ENCODE peak calls at places on chromosomes 13 and 19, in seven cellular contexts. One of them, this sample, is unnamed.

GRCh38 chr13:113864303-113864890 is 521 bp upstream of the GAS6 start:
- DNase-seq in H9: no peak
- DNase-seq in IMR-90: peak
- DNase-seq in mesendoderm: no peak
- DNase-seq in mesenchymal stem cell: peak
- DNase-seq in trophoblast cell: no peak
- DNase-seq in H1: no peak
- DNase-seq in this sample: no peak

GRCh38 chr13:20495087-20496023 is 30.3 kb downstream of the CRYL1 start:
- DNase-seq in mesendoderm: peak
- DNase-seq in mesenchymal stem cell: peak
- DNase-seq in H9: peak
- DNase-seq in trophoblast cell: peak
- DNase-seq in H1: no peak
- DNase-seq in IMR-90: peak
- DNase-seq in this sample: peak

GRCh38 chr19:43624933-43625332 is 5.5 kb upstream of the ZNF428 start:
- DNase-seq in trophoblast cell: peak
- DNase-seq in H9: peak
- DNase-seq in mesenchymal stem cell: peak
- DNase-seq in IMR-90: peak
- DNase-seq in mesendoderm: peak
- DNase-seq in H1: no peak
- DNase-seq in this sample: no peak

GRCh38 chr19:2702170-2703076 is at the start of gene GNG7:
- DNase-seq in H9: peak
- DNase-seq in mesenchymal stem cell: peak
- DNase-seq in trophoblast cell: peak
- DNase-seq in H1: no peak
- DNase-seq in mesendoderm: peak
- DNase-seq in IMR-90: peak
- DNase-seq in this sample: peak

GRCh38 chr13:46348976-46349375 is 38.1 kb downstream of the RUBCNL start:
- DNase-seq in mesenchymal stem cell: peak
- DNase-seq in H9: no peak
- DNase-seq in trophoblast cell: no peak
- DNase-seq in H1: no peak
- DNase-seq in mesendoderm: no peak
- DNase-seq in IMR-90: no peak
- DNase-seq in this sample: no peak

GRCh38 chr19:3178377-3178972 is at the start of gene S1PR4:
- DNase-seq in IMR-90: no peak
- DNase-seq in mesendoderm: no peak
- DNase-seq in mesenchymal stem cell: no peak
- DNase-seq in H1: no peak
- DNase-seq in trophoblast cell: no peak
- DNase-seq in H9: peak
- DNase-seq in this sample: no peak

GRCh38 chr13:105327727-105328126 is 1207.7 kb downstream of the EFNB2 start:
- DNase-seq in mesendoderm: no peak
- DNase-seq in mesenchymal stem cell: peak
- DNase-seq in IMR-90: peak
- DNase-seq in H9: no peak
- DNase-seq in H1: no peak
- DNase-seq in trophoblast cell: no peak
- DNase-seq in this sample: no peak

GRCh38 chr13:60754211-60754610 is 357.2 kb downstream of the TDRD3 start:
- DNase-seq in mesenchymal stem cell: no peak
- DNase-seq in trophoblast cell: no peak
- DNase-seq in H9: no peak
- DNase-seq in H1: no peak
- DNase-seq in IMR-90: no peak
- DNase-seq in mesendoderm: peak
- DNase-seq in this sample: no peak

GRCh38 chr19:579111-579841 is 6.9 kb downstream of the BSG start:
- DNase-seq in IMR-90: no peak
- DNase-seq in mesendoderm: no peak
- DNase-seq in trophoblast cell: no peak
- DNase-seq in mesenchymal stem cell: no peak
- DNase-seq in H9: no peak
- DNase-seq in H1: no peak
- DNase-seq in this sample: no peak

GRCh38 chr19:860481-861098 is 1.1 kb downstream of the CFD start:
- DNase-seq in trophoblast cell: no peak
- DNase-seq in H9: no peak
- DNase-seq in mesendoderm: peak
- DNase-seq in H1: no peak
- DNase-seq in mesenchymal stem cell: peak
- DNase-seq in IMR-90: peak
- DNase-seq in this sample: peak

GRCh38 chr13:67438465-67438864 is 208.3 kb upstream of the PCDH9 start:
- DNase-seq in H1: no peak
- DNase-seq in H9: no peak
- DNase-seq in trophoblast cell: no peak
- DNase-seq in mesendoderm: peak
- DNase-seq in IMR-90: no peak
- DNase-seq in mesenchymal stem cell: no peak
- DNase-seq in this sample: peak

GRCh38 chr19:18483119-18483518 is 38.8 kb downstream of the ELL start:
- DNase-seq in mesendoderm: no peak
- DNase-seq in trophoblast cell: no peak
- DNase-seq in mesenchymal stem cell: no peak
- DNase-seq in H9: no peak
- DNase-seq in H1: no peak
- DNase-seq in IMR-90: no peak
- DNase-seq in this sample: no peak

GRCh38 chr19:35436477-35437141 is 11.4 kb upstream of the FFAR2 start:
- DNase-seq in trophoblast cell: peak
- DNase-seq in IMR-90: no peak
- DNase-seq in H1: no peak
- DNase-seq in mesenchymal stem cell: peak
- DNase-seq in mesendoderm: no peak
- DNase-seq in H9: no peak
- DNase-seq in this sample: no peak

GRCh38 chr13:93289842-93290241 is 63.2 kb downstream of the GPC6 start:
- DNase-seq in H1: no peak
- DNase-seq in mesendoderm: no peak
- DNase-seq in mesenchymal stem cell: no peak
- DNase-seq in trophoblast cell: no peak
- DNase-seq in H9: no peak
- DNase-seq in IMR-90: no peak
- DNase-seq in this sample: no peak

GRCh38 chr19:31220540-31220939 is 128.7 kb downstream of the TSHZ3 start:
- DNase-seq in mesendoderm: peak
- DNase-seq in H9: peak
- DNase-seq in H1: no peak
- DNase-seq in IMR-90: no peak
- DNase-seq in mesenchymal stem cell: no peak
- DNase-seq in trophoblast cell: no peak
- DNase-seq in this sample: no peak

GRCh38 chr13:94660695-94661324 is 51.5 kb downstream of the SOX21 start:
- DNase-seq in mesenchymal stem cell: peak
- DNase-seq in trophoblast cell: no peak
- DNase-seq in H9: no peak
- DNase-seq in mesendoderm: no peak
- DNase-seq in IMR-90: peak
- DNase-seq in H1: no peak
- DNase-seq in this sample: no peak

GRCh38 chr19:1383014-1383310 is 745 bp upstream of the NDUFS7 start:
- DNase-seq in IMR-90: no peak
- DNase-seq in H1: no peak
- DNase-seq in H9: no peak
- DNase-seq in mesenchymal stem cell: no peak
- DNase-seq in mesendoderm: no peak
- DNase-seq in trophoblast cell: no peak
- DNase-seq in this sample: no peak

GRCh38 chr19:1473424-1473851 is 5.6 kb downstream of the C19orf25 start:
- DNase-seq in mesenchymal stem cell: no peak
- DNase-seq in mesendoderm: no peak
- DNase-seq in IMR-90: no peak
- DNase-seq in H1: no peak
- DNase-seq in trophoblast cell: no peak
- DNase-seq in H9: no peak
- DNase-seq in this sample: no peak

GRCh38 chr13:29948791-29949190 is 98.4 kb upstream of the UBL3 start:
- DNase-seq in trophoblast cell: no peak
- DNase-seq in H1: no peak
- DNase-seq in IMR-90: no peak
- DNase-seq in mesendoderm: no peak
- DNase-seq in H9: no peak
- DNase-seq in mesenchymal stem cell: no peak
- DNase-seq in this sample: no peak

DNA sequence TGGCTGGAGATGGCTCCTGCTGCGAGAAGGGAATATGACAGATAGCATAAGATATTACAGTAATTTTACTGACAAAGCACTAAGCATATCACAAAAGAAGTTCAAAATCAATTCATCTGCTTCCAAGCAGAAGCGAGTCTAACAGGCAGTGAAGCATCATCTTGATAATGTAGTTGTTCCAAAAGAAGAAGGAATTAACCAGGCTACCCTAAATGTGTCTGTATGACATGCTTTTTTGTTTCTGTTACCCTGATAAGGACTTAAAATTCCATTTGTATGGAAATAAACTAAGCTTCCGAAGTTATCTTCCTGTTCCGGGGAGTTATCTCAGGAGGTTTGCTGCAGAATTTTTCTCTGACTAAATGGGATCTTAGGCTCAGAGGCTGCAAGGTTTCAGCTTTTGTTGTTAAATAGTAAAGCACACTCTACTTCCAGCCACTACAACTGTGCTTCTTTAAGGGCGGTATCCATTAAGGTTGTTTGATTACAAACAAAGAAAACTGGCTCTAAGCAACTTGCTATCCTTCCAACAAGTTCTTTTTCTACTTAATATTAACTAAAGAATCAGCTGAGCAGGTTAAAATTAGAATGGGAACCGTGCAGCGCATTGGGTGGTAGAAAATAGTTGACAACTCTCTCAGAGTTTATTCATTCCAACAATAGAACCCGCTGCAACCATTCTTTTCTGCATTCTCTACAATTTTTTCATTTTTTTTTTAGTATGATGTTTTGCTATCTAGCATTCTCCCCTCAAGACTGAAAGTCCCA is 607.3 kb downstream of the UQCRFS1 start:
- DNase-seq in H9: no peak
- DNase-seq in mesendoderm: no peak
- DNase-seq in IMR-90: no peak
- DNase-seq in trophoblast cell: no peak
- DNase-seq in H1: no peak
- DNase-seq in mesenchymal stem cell: no peak
- DNase-seq in this sample: no peak
- H3K18ac ChIP-seq in H9: no peak
- H3K18ac ChIP-seq in mesendoderm: no peak
- H3K18ac ChIP-seq in IMR-90: no peak
- H3K18ac ChIP-seq in trophoblast cell: no peak
- H3K18ac ChIP-seq in H1: no peak
- H3K18ac ChIP-seq in mesenchymal stem cell: no peak
- H3K18ac ChIP-seq in this sample: no peak

GRCh38 chr13:91312324-91312723 is 35.2 kb upstream of the MIR17HG start:
- DNase-seq in trophoblast cell: no peak
- DNase-seq in IMR-90: no peak
- DNase-seq in H9: no peak
- DNase-seq in H1: no peak
- DNase-seq in mesenchymal stem cell: no peak
- DNase-seq in mesendoderm: no peak
- DNase-seq in this sample: no peak
- H3K18ac ChIP-seq in trophoblast cell: no peak
- H3K18ac ChIP-seq in IMR-90: no peak
- H3K18ac ChIP-seq in H9: no peak
- H3K18ac ChIP-seq in H1: no peak
- H3K18ac ChIP-seq in mesenchymal stem cell: no peak
- H3K18ac ChIP-seq in mesendoderm: no peak
- H3K18ac ChIP-seq in this sample: no peak

GRCh38 chr19:12626958-12627357 is 16.2 kb downstream of the ZNF791 start:
- DNase-seq in IMR-90: no peak
- DNase-seq in H1: no peak
- DNase-seq in trophoblast cell: peak
- DNase-seq in mesenchymal stem cell: no peak
- DNase-seq in mesendoderm: no peak
- DNase-seq in H9: no peak
- DNase-seq in this sample: no peak

GRCh38 chr19:12623361-12624031 is 12.8 kb downstream of the ZNF791 start:
- DNase-seq in mesendoderm: no peak
- DNase-seq in IMR-90: peak
- DNase-seq in mesenchymal stem cell: no peak
- DNase-seq in trophoblast cell: no peak
- DNase-seq in H9: no peak
- DNase-seq in H1: no peak
- DNase-seq in this sample: no peak

GRCh38 chr19:12629215-12629614 is 18.5 kb downstream of the ZNF791 start:
- DNase-seq in IMR-90: no peak
- DNase-seq in mesendoderm: no peak
- DNase-seq in H1: no peak
- DNase-seq in H9: no peak
- DNase-seq in trophoblast cell: no peak
- DNase-seq in mesenchymal stem cell: no peak
- DNase-seq in this sample: no peak

DNA sequence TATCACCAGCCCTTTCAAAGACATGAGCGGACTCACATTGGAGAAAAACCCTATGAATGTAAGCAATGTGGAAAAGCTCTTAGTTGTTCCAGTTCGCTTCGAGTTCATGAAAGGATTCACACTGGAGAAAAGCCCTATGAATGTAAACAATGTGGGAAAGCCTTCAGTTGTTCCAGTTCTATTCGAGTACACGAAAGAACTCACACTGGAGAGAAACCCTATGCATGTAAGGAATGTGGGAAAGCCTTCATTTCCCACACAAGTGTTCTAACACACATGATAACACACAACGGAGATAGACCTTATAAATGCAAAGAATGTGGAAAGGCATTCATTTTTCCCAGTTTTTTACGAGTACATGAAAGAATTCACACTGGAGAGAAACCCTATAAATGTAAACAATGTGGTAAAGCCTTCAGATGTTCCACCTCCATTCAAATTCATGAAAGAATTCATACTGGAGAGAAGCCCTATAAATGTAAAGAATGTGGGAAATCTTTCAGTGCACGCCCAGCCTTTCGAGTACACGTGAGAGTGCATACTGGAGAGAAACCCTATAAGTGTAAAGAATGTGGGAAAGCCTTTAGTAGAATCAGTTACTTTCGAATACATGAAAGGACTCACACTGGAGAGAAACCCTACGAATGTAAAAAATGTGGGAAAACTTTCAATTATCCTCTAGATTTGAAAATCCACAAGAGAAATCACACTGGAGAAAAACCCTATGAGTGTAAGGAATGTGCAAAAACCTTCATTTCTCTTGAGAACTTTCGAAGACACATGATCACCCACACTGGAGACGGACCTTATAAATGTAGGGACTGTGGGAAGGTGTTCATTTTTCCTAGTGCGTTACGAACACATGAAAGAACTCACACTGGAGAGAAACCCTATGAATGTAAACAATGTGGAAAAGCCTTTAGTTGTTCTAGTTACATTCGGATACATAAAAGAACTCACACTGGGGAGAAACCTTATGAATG is 17.6 kb downstream of the ZNF791 start:
- DNase-seq in H1: no peak
- DNase-seq in IMR-90: peak
- DNase-seq in mesenchymal stem cell: peak
- DNase-seq in mesendoderm: peak
- DNase-seq in H9: no peak
- DNase-seq in trophoblast cell: no peak
- DNase-seq in this sample: no peak
- H3K18ac ChIP-seq in H1: no peak
- H3K18ac ChIP-seq in IMR-90: no peak
- H3K18ac ChIP-seq in mesenchymal stem cell: no peak
- H3K18ac ChIP-seq in mesendoderm: no peak
- H3K18ac ChIP-seq in H9: no peak
- H3K18ac ChIP-seq in trophoblast cell: no peak
- H3K18ac ChIP-seq in this sample: no peak

GRCh38 chr19:40692212-40692551 is 1.7 kb upstream of the NUMBL start:
- DNase-seq in trophoblast cell: no peak
- DNase-seq in mesenchymal stem cell: no peak
- DNase-seq in mesendoderm: no peak
- DNase-seq in H9: no peak
- DNase-seq in IMR-90: no peak
- DNase-seq in H1: no peak
- DNase-seq in this sample: no peak
- H3K18ac ChIP-seq in trophoblast cell: no peak
- H3K18ac ChIP-seq in mesenchymal stem cell: no peak
- H3K18ac ChIP-seq in mesendoderm: no peak
- H3K18ac ChIP-seq in H9: no peak
- H3K18ac ChIP-seq in IMR-90: no peak
- H3K18ac ChIP-seq in H1: no peak
- H3K18ac ChIP-seq in this sample: no peak

This sample was measured in neuronal stem cell.